ENCODE peak calls at places on chromosomes 11 and 22, in six cellular contexts. T is cardiac muscle cell, B is H9, I is mammary epithelial cell, W is renal cortical epithelial cell, Y is neural crest cell. E is an unnamed sample.

GRCh38 chr11:68365943-68366435 is 53.6 kb downstream of the LRP5 start:
- DNase-seq in T (no peak), B (no peak), I (no peak), W (no peak), Y (no peak), E (no peak)

GRCh38 chr22:47610766-47611165 is 848.3 kb downstream of the TBC1D22A start:
- DNase-seq in T (no peak), B (no peak), I (no peak), W (no peak), Y (no peak), E (no peak)

GRCh38 chr11:62680825-62681240 is 2.0 kb upstream of the UBXN1 start:
- DNase-seq in T (peak; percentile 71), B (no peak), I (peak; percentile 57), W (peak; percentile 82), Y (no peak), E (peak; percentile 81)

GRCh38 chr11:69702239-69702668 is 1.6 kb downstream of the FGF19 start:
- DNase-seq in T (no peak), B (peak; percentile 89), I (no peak), W (no peak), Y (no peak), E (no peak)

GRCh38 chr11:33732176-33732575 is 4.0 kb downstream of the CD59 start:
- DNase-seq in T (no peak), B (no peak), I (no peak), W (no peak), Y (no peak), E (no peak)

GRCh38 chr11:117657801-117658200 is 139.2 kb downstream of the DSCAML1 start:
- DNase-seq in T (no peak), B (no peak), I (no peak), W (no peak), Y (no peak), E (no peak)

GRCh38 chr22:27238935-27239510 is 562.5 kb downstream of the MN1 start:
- DNase-seq in T (peak; percentile 76), B (no peak), I (peak; percentile 87), W (peak; percentile 94), Y (no peak), E (peak; percentile 95)

GRCh38 chr22:45938913-45939312 is 38.0 kb downstream of the WNT7B start:
- DNase-seq in T (no peak), B (no peak), I (no peak), W (no peak), Y (no peak), E (no peak)

E was measured in epithelial cell of esophagus.